ENCODE peak calls at places on chromosomes 1 and 21, in seven cellular contexts. B is AG09319, G is NCI-H82, D is left kidney, U is T follicular helper cell, Z is iris pigment epithelial cell, V is renal cortical epithelial cell. H is an unnamed sample.

GRCh38 chr21:32138658-32139057 is 140.2 kb downstream of the MIS18A start:
- DNase-seq in B (no peak), G (no peak), D (no peak), U (no peak), Z (no peak), V (no peak), H (no peak)

GRCh38 chr1:110237406-110238152 is 27.5 kb downstream of the KCNC4 start:
- DNase-seq in B (no peak), G (no peak), D (no peak), U (no peak), Z (no peak), V (no peak), H (no peak)

GRCh38 chr1:177307771-177308170 is 137.0 kb downstream of the BRINP2 start:
- DNase-seq in B (no peak), G (no peak), D (no peak), U (no peak), Z (peak), V (no peak), H (no peak)

GRCh38 chr1:57363643-57364042 is 60.2 kb downstream of the DAB1 start:
- DNase-seq in B (no peak), G (peak), D (no peak), U (no peak), Z (no peak), V (no peak), H (no peak)

GRCh38 chr1:206864939-206865671 is at the start of gene IL20:
- DNase-seq in B (peak), G (peak), D (peak), U (peak), Z (peak), V (peak), H (no peak)

GRCh38 chr1:67889940-67890567 is 56.8 kb upstream of the GNG12 start:
- DNase-seq in B (peak), G (no peak), D (no peak), U (no peak), Z (peak), V (peak), H (peak)

GRCh38 chr1:78254517-78254916 is 208.8 kb downstream of the GIPC2 start:
- DNase-seq in B (no peak), G (no peak), D (no peak), U (no peak), Z (peak), V (peak), H (no peak)

GRCh38 chr1:23791434-23792047 is 596 bp downstream of the LYPLA2 start:
- DNase-seq in B (no peak), G (peak), D (peak), U (no peak), Z (no peak), V (no peak), H (no peak)

GRCh38 chr1:233406994-233407631 is 79.6 kb downstream of the MAP3K21 start:
- DNase-seq in B (no peak), G (no peak), D (peak), U (no peak), Z (no peak), V (peak), H (no peak)

GRCh38 chr1:226634611-226635246 is 86.2 kb downstream of the STUM start:
- DNase-seq in B (no peak), G (no peak), D (no peak), U (no peak), Z (no peak), V (no peak), H (no peak)

GRCh38 chr1:19013826-19014548 is 57.5 kb upstream of the IFFO2 start:
- DNase-seq in B (no peak), G (no peak), D (peak), U (no peak), Z (no peak), V (peak), H (peak)

GRCh38 chr1:167935252-167936067 is 1.0 kb upstream of the DCAF6 start:
- DNase-seq in B (no peak), G (peak), D (peak), U (peak), Z (peak), V (peak), H (peak)

GRCh38 chr1:12756756-12757433 is 10.9 kb downstream of the CFAP107 start:
- DNase-seq in B (no peak), G (no peak), D (no peak), U (no peak), Z (no peak), V (no peak), H (no peak)

GRCh38 chr1:201016943-201017827 is 6.3 kb downstream of the KIF21B start:
- DNase-seq in B (no peak), G (peak), D (no peak), U (no peak), Z (no peak), V (no peak), H (no peak)

GRCh38 chr1:207007352-207008033 is 25.1 kb downstream of the C1orf116 start:
- DNase-seq in B (peak), G (no peak), D (no peak), U (no peak), Z (peak), V (peak), H (peak)

GRCh38 chr21:31117046-31117916 is 79.0 kb upstream of the KRTAP19-8 start:
- DNase-seq in B (no peak), G (no peak), D (no peak), U (no peak), Z (peak), V (peak), H (peak)

GRCh38 chr1:154213274-154213673 is 7.1 kb upstream of the CFAP141 start:
- DNase-seq in B (no peak), G (no peak), D (no peak), U (no peak), Z (peak), V (peak), H (peak)

GRCh38 chr1:46274224-46275029 is 26.9 kb downstream of the RAD54L start:
- DNase-seq in B (no peak), G (no peak), D (no peak), U (no peak), Z (peak), V (no peak), H (no peak)